ENCODE peak calls at places on chromosomes 11 and 22, in ten cellular contexts. A is sigmoid colon, Q is kidney epithelial cell, Z is fibroblast of the aortic adventitia, N is fibroblast of pulmonary artery, G is A549, K is lung, J is heart right ventricle, H is thoracic aorta, U is suprapubic skin. D is an unnamed sample.

GRCh38 chr11:115707180-115707905 is 203.1 kb upstream of the CADM1 start:
- DNase-seq in G (no peak), K (peak; percentile 38), Z (no peak), Q (no peak), N (no peak), H (no peak), U (no peak), J (no peak), A (peak; percentile 40), D (no peak)

GRCh38 chr11:99592241-99592640 is 571.5 kb downstream of the CNTN5 start:
- DNase-seq in Z (peak; percentile 0), H (no peak), Q (no peak), N (peak; percentile 54), U (no peak), A (no peak), J (no peak), K (no peak), G (no peak), D (no peak)

GRCh38 chr22:47696776-47697175 is 934.3 kb downstream of the TBC1D22A start:
- DNase-seq in G (no peak), J (no peak), K (peak; percentile 14), Z (no peak), A (no peak), U (no peak), H (no peak), N (no peak), Q (no peak), D (no peak)

GRCh38 chr11:125072210-125072960 is 9.3 kb downstream of the SLC37A2 start:
- DNase-seq in K (no peak), N (no peak), J (no peak), G (no peak), Z (no peak), Q (no peak), H (no peak), A (peak; percentile 71), U (no peak), D (no peak)

GRCh38 chr22:21674611-21675010 is 8.8 kb downstream of the PPIL2 start:
- DNase-seq in K (no peak), N (no peak), Z (no peak), U (no peak), A (no peak), G (no peak), J (no peak), Q (no peak), H (no peak), D (no peak)

GRCh38 chr11:66315921-66316811 is 678 bp downstream of the CD248 start:
- DNase-seq in H (no peak), N (no peak), K (no peak), G (no peak), Q (no peak), A (no peak), U (no peak), Z (no peak), J (no peak), D (no peak)

GRCh38 chr11:134032031-134032430 is 36.8 kb upstream of the JAM3 start:
- DNase-seq in A (no peak), Z (no peak), K (no peak), Q (no peak), N (no peak), U (no peak), J (no peak), H (no peak), G (no peak), D (no peak)

GRCh38 chr11:55942785-55943392 is 6.7 kb upstream of the OR5I1 start:
- DNase-seq in G (peak; percentile 62), J (no peak), Z (peak; percentile 21), K (no peak), U (no peak), A (no peak), N (peak; percentile 51), H (no peak), Q (no peak), D (peak; percentile 61)

GRCh38 chr22:45211848-45212247 is 28.8 kb downstream of the KIAA0930 start:
- DNase-seq in A (no peak), G (peak; percentile 50), Q (no peak), K (no peak), N (peak; percentile 25), J (no peak), H (no peak), Z (peak; percentile 63), U (no peak), D (no peak)

GRCh38 chr22:45211435-45211834 is 29.3 kb downstream of the KIAA0930 start:
- DNase-seq in K (no peak), N (no peak), Z (no peak), U (peak; percentile 58), H (no peak), J (no peak), G (no peak), A (no peak), Q (no peak), D (no peak)

GRCh38 chr22:45210174-45210573 is 30.5 kb downstream of the KIAA0930 start:
- DNase-seq in H (no peak), J (peak; percentile 8), A (no peak), N (no peak), Z (no peak), G (no peak), U (no peak), Q (no peak), K (no peak), D (no peak)

GRCh38 chr22:45212306-45212709 is 28.4 kb downstream of the KIAA0930 start:
- DNase-seq in Z (peak; percentile 92), A (peak; percentile 94), J (peak; percentile 85), U (peak; percentile 90), N (peak; percentile 89), K (peak; percentile 62), H (peak; percentile 71), Q (peak; percentile 68), G (peak; percentile 74), D (peak; percentile 72)

GRCh38 chr22:45210577-45211431 is 29.9 kb downstream of the KIAA0930 start:
- DNase-seq in U (peak; percentile 40), H (no peak), N (no peak), A (no peak), Z (peak; percentile 83), J (peak; percentile 13), Q (no peak), G (no peak), K (no peak), D (no peak)
- H3K4me3 ChIP-seq in U (peak overlapping the region; percentile 45), H (peak overlapping the region; percentile 78), N (no peak overlapping the region), A (no peak overlapping the region), Z (peak overlapping the region; percentile 70), J (no peak overlapping the region), Q (no peak overlapping the region), G (peak overlapping the region; percentile 56), K (no peak overlapping the region), D (no peak overlapping the region)

GRCh38 chr22:46036558-46037408 is 59.8 kb upstream of the WNT7B start:
- DNase-seq in H (no peak), Q (no peak), U (peak; percentile 74), A (peak; percentile 67), J (no peak), K (no peak), G (peak; percentile 69), Z (no peak), N (no peak), D (peak; percentile 70)
- TF ChIP-seq CTCF in H (no peak), Q (peak; percentile 64), U (no peak), A (no peak), J (peak; percentile 31), K (no peak), G (peak; percentile 37), Z (no peak), N (peak; percentile 17), D (peak; percentile 71)

GRCh38 chr22:23801238-23801821 is 14.6 kb downstream of the SMARCB1 start:
- DNase-seq in H (no peak), K (no peak), Q (no peak), G (no peak), J (no peak), N (no peak), A (no peak), Z (no peak), U (no peak), D (no peak)

GRCh38 chr22:23803001-23803819 is 16.4 kb downstream of the SMARCB1 start:
- DNase-seq in H (no peak), U (no peak), Z (no peak), A (no peak), N (no peak), G (no peak), Q (no peak), K (no peak), J (no peak), D (no peak)

GRCh38 chr22:23796461-23796860 is 9.7 kb downstream of the SMARCB1 start:
- DNase-seq in A (no peak), U (no peak), G (no peak), Z (no peak), K (no peak), H (no peak), Q (no peak), N (no peak), J (no peak), D (no peak)

GRCh38 chr22:23801886-23802377 is 15.2 kb downstream of the SMARCB1 start:
- DNase-seq in G (no peak), Z (no peak), K (no peak), A (no peak), Q (no peak), J (no peak), N (no peak), H (no peak), U (no peak), D (no peak)

DNA sequence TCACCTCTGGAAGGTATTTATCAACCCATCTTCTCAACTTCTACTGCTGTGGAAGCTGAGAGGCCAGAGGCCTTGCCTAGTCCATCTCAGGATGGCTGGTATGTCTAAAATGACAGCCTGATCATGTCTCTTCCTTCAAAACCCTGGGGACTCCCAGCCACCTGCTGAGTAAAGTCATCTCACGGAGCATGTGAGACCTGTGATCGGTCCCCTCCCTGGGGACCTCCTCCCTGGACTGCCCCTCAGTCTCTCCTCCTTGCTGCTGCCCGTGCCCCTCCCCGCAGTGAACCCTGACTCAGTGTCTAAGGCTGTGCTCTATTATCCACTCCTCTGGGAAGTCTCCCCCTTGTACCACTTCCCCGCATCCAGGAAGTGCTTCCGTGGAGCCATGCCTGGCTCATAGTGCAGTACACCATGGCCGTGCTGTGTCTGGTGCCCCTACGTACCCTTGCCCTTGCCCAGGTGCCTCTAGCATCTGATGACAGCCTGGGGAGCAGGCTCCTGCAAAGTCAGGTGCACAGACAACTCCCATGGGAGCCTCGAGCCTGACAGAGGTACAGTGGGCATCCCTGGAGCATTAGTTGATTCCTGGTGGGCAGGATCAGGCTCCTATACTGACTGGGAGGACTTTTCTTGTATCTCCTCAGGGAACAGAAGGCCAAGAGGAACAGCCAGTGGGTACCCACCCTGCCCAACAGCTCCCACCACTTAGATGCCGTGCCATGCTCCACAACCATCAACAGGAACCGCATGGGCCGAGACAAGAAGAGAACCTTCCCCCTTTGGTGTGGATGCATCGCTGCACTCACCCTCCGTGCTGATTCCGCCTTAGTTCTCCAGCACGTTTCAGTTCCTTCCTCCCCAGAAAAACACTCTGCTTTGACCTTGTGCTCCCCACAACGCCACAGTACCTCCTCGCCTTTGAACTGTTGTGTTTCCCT is 13.8 kb downstream of the SMARCB1 start:
- DNase-seq in U (no peak), A (no peak), K (no peak), G (no peak), J (no peak), Q (no peak), H (no peak), Z (no peak), N (no peak), D (no peak)
- H3K4me3 ChIP-seq in U (no peak overlapping the region), A (no peak overlapping the region), K (no peak overlapping the region), G (no peak overlapping the region), J (no peak overlapping the region), Q (no peak overlapping the region), H (no peak overlapping the region), Z (no peak overlapping the region), N (no peak overlapping the region), D (no peak overlapping the region)

GRCh38 chr11:70761906-70762196 is 363.5 kb downstream of the CTTN start:
- DNase-seq in U (no peak), Z (no peak), N (no peak), H (no peak), K (no peak), A (no peak), J (no peak), G (no peak), Q (no peak), D (no peak)

GRCh38 chr11:70760416-70761020 is 362.2 kb downstream of the CTTN start:
- DNase-seq in H (no peak), A (no peak), N (no peak), Z (no peak), U (no peak), K (no peak), Q (no peak), J (no peak), G (no peak), D (peak; percentile 4)

GRCh38 chr11:70762810-70763209 is 364.5 kb downstream of the CTTN start:
- DNase-seq in H (no peak), Z (no peak), J (no peak), G (no peak), N (no peak), U (no peak), A (no peak), K (no peak), Q (no peak), D (no peak)

GRCh38 chr11:70759846-70760245 is 361.5 kb downstream of the CTTN start:
- DNase-seq in A (peak; percentile 28), J (no peak), Z (no peak), K (no peak), Q (no peak), N (no peak), G (no peak), U (no peak), H (no peak), D (no peak)

DNA sequence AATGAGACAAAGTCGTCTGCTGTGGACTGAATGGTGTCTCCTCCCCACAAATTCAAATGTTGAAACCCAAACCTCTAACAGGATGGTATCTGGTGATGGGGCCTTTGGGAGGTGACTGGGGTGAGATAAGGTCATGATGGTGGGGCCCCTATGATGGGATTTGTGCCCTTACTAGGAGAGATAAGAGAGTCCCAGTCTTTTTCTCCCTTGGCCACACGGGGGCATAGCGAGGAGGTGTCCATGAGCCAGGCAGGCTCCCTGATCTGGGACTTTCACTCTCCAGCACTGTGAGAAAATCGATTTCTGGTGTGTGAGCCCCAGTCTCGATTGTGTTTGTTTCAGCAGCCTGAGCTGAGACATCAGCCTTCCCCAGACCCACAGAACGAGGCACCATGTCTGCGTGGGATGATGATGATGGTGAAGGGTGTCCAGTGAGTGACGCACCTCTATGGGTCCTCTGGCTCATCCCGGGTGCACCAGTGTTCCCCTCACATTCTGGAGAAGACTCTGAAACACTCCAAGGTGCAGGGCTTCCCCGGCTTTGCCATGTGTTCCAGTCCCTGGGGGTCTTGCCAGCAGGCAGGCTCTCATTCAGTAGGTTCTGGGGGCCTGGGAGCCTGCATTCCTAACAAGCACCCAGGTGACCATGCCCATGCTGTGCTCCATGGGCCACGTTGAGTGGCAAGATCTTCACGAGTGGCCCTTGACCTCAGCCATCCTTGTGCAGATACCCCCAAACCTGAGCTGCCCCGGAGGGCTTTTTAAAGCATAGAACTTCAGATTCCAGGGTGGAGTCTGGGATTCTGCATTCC is 363.0 kb downstream of the CTTN start:
- DNase-seq in J (no peak), G (no peak), H (no peak), N (no peak), A (no peak), Q (no peak), U (no peak), K (no peak), Z (no peak), D (no peak)
- TF ChIP-seq CTCF in J (no peak), G (no peak), H (no peak), N (no peak), A (no peak), Q (no peak), U (no peak), K (no peak), Z (no peak), D (no peak)

D was measured in bronchial epithelial cell.